ENCODE peak calls at places on chromosome 6, in five cellular contexts. M, H, A, S and P are unnamed samples.

GRCh38 chr6:143000771-143001170 is 55.8 kb upstream of the HIVEP2 start:
- DNase-seq in M (peak), H (no peak), A (no peak), S (no peak), P (no peak)

GRCh38 chr6:130697661-130698535 is 129.3 kb upstream of the SMLR1 start:
- DNase-seq in M (peak), H (no peak), A (peak), S (no peak), P (no peak)

GRCh38 chr6:28336284-28337024 is 506 bp upstream of the ZSCAN31 start:
- DNase-seq in M (peak), H (no peak), A (no peak), S (no peak), P (no peak)

GRCh38 chr6:13451181-13451700 is 36.2 kb downstream of the GFOD1 start:
- DNase-seq in M (no peak), H (no peak), A (no peak), S (no peak), P (no peak)

GRCh38 chr6:69390125-69390524 is 406.7 kb downstream of the LMBRD1 start:
- DNase-seq in M (no peak), H (no peak), A (no peak), S (no peak), P (no peak)

GRCh38 chr6:77178821-77179220 is 284.5 kb downstream of the HTR1B start:
- DNase-seq in M (peak), H (no peak), A (no peak), S (no peak), P (no peak)

GRCh38 chr6:30942338-30943060 is 1.7 kb downstream of the MUCL3 start:
- DNase-seq in M (peak), H (peak), A (peak), S (peak), P (peak)

GRCh38 chr6:68343901-68344300 is 291.2 kb upstream of the ADGRB3 start:
- DNase-seq in M (peak), H (no peak), A (peak), S (no peak), P (no peak)

GRCh38 chr6:163318071-163318786 is 96.3 kb upstream of the QKI start:
- DNase-seq in M (no peak), H (no peak), A (no peak), S (no peak), P (no peak)

GRCh38 chr6:40387127-40387870 is 199.9 kb downstream of the LRFN2 start:
- DNase-seq in M (no peak), H (no peak), A (no peak), S (no peak), P (no peak)

GRCh38 chr6:106194949-106195919 is 109.1 kb downstream of the PRDM1 start:
- DNase-seq in M (peak), H (no peak), A (no peak), S (no peak), P (no peak)

GRCh38 chr6:96809119-96809518 is 28.2 kb downstream of the GPR63 start:
- DNase-seq in M (peak), H (no peak), A (no peak), S (no peak), P (no peak)

GRCh38 chr6:1035419-1035818 is 276.5 kb upstream of the FOXQ1 start:
- DNase-seq in M (no peak), H (no peak), A (no peak), S (no peak), P (no peak)

GRCh38 chr6:8707956-8708772 is 272.8 kb upstream of the SLC35B3 start:
- DNase-seq in M (peak), H (peak), A (peak), S (no peak), P (peak)

GRCh38 chr6:151412905-151413304 is 21.5 kb upstream of the ZBTB2 start:
- DNase-seq in M (no peak), H (no peak), A (no peak), S (no peak), P (no peak)

GRCh38 chr6:80143312-80143960 is 37.0 kb downstream of the BCKDHB start:
- DNase-seq in M (peak), H (peak), A (no peak), S (peak), P (no peak)

GRCh38 chr6:54244430-54244829 is 63.8 kb upstream of the TINAG start:
- DNase-seq in M (peak), H (no peak), A (peak), S (no peak), P (no peak)

GRCh38 chr6:113414511-113414910 is 442.6 kb upstream of the MARCKS start:
- DNase-seq in M (peak), H (no peak), A (peak), S (no peak), P (no peak)

GRCh38 chr6:129849456-129849855 is 11.7 kb downstream of the TMEM244 start:
- DNase-seq in M (peak), H (no peak), A (no peak), S (no peak), P (no peak)

GRCh38 chr6:166206066-166206465 is 38.4 kb upstream of the TBXT start:
- DNase-seq in M (no peak), H (no peak), A (no peak), S (no peak), P (no peak)

GRCh38 chr6:111550953-111551352 is 54.7 kb downstream of the TRAF3IP2 start:
- DNase-seq in M (no peak), H (no peak), A (no peak), S (no peak), P (no peak)

GRCh38 chr6:147567141-147567805 is 58.8 kb downstream of the SAMD5 start:
- DNase-seq in M (peak), H (no peak), A (no peak), S (no peak), P (no peak)

GRCh38 chr6:162068340-162068739 is 659.2 kb downstream of the PRKN start:
- DNase-seq in M (no peak), H (no peak), A (no peak), S (no peak), P (no peak)

GRCh38 chr6:42808492-42809483 is 26.9 kb downstream of the BICRAL start:
- DNase-seq in M (no peak), H (no peak), A (no peak), S (no peak), P (no peak)

GRCh38 chr6:7143161-7143974 is 35.6 kb downstream of the RREB1 start:
- DNase-seq in M (peak), H (no peak), A (no peak), S (no peak), P (no peak)

GRCh38 chr6:15504040-15504491 is 158.8 kb downstream of the DTNBP1 start:
- DNase-seq in M (peak), H (no peak), A (no peak), S (no peak), P (no peak)

GRCh38 chr6:44722736-44723135 is 335.2 kb downstream of the CDC5L start:
- DNase-seq in M (no peak), H (no peak), A (no peak), S (no peak), P (no peak)

GRCh38 chr6:33958863-33959651 is 155.3 kb upstream of the MLN start:
- DNase-seq in M (no peak), H (no peak), A (no peak), S (no peak), P (no peak)

GRCh38 chr6:33959661-33960344 is 156.0 kb upstream of the MLN start:
- DNase-seq in M (no peak), H (no peak), A (no peak), S (no peak), P (no peak)

GRCh38 chr6:33957391-33958207 is 153.8 kb upstream of the MLN start:
- DNase-seq in M (no peak), H (no peak), A (no peak), S (no peak), P (no peak)

GRCh38 chr6:33956206-33956605 is 152.4 kb upstream of the MLN start:
- DNase-seq in M (no peak), H (no peak), A (no peak), S (no peak), P (peak)

DNA sequence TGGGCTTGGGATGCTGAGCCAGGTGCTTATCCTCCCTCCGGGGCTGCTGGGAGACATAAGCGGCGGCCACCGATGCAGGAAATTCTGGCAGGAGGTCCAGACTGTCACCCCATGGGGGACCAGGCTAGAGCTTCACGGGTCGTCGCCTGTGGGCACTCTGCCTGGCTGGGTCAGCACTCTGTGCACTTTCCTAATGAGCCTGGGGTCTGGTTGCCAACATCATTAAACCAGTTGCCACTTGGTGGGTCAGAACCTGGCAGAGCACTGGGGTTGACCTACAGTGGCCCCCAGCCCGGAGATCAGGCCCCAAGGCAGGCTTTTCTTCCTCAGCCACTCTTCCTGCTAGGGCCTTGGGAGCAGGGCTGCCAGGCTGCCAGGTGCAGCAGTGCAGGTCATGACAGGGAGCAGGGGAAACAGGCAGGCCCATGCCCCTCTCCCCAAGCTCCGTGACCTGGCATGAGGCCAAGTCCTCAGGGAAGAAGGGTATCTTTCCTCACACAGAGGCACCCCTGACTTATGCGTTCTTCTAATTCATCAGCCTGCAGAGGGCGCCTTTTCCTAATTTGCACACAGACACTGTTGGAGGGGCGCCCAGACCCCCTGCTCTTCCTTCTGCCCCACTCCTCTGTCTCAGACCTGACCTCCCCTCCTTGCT is 154.5 kb upstream of the MLN start:
- DNase-seq in M (no peak), H (no peak), A (no peak), S (no peak), P (no peak)
- TF ChIP-seq CTCF in M (peak), H (no peak), A (peak), S (no peak), P (no peak)

DNA sequence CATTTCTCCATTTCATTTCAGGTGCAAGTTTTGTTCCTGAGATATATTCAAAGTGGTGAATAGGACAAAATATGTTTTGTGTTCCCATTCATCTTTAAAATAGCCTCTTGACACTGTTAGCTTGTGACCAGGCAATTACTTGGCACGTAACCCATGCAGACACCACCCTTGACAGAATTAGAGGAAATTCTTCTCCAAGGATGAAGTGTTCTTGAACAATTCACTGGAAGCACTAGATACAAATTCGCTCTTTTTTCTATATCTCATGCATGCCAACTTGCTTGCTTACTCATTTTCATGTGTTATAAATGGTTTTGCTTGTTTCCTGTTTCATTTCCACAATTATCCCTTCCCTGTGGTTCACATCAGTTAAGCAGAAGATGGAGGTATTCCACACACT is 105.1 kb upstream of the MAN1A1 start:
- DNase-seq in M (peak), H (no peak), A (no peak), S (no peak), P (no peak)
- H3K4me3 ChIP-seq in M (no peak), H (no peak), A (no peak), S (no peak), P (no peak)

DNA sequence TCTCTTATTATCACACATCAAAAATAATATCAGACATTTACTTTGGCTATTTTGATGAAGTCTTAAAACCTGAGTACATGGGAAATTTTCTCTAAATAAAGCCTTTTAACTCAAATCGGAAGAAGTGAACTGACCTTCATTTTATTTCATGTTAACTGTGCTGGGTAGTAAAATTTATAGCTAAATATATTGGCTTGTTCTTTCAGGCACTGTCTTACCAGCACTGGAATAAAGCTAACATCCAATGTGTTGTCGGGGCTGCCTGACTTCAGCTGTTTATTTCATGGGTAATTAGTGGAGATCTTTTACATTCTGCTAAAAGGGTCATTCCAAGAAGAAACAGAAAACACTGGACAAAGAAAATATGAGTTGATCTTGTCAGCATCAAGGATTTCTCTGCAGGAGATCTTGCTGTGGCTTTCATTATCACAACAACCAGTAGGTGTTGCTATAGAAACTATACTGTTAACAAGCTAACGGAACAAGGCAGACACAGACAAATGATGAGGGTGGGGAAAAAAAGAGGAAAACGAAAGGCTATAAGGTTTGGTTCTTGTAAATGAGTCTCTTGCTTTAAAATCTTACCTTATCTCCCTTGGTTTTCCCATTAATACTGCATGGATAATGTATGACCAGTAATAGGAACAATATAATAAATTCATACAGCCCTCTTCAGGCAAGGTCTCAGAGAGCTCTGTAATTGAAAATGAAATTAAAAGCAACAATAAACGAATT is 206.9 kb downstream of the SIM1 start:
- DNase-seq in M (peak), H (no peak), A (peak), S (no peak), P (no peak)
- TF ChIP-seq CTCF in M (peak), H (no peak), A (peak), S (no peak), P (no peak)

DNA sequence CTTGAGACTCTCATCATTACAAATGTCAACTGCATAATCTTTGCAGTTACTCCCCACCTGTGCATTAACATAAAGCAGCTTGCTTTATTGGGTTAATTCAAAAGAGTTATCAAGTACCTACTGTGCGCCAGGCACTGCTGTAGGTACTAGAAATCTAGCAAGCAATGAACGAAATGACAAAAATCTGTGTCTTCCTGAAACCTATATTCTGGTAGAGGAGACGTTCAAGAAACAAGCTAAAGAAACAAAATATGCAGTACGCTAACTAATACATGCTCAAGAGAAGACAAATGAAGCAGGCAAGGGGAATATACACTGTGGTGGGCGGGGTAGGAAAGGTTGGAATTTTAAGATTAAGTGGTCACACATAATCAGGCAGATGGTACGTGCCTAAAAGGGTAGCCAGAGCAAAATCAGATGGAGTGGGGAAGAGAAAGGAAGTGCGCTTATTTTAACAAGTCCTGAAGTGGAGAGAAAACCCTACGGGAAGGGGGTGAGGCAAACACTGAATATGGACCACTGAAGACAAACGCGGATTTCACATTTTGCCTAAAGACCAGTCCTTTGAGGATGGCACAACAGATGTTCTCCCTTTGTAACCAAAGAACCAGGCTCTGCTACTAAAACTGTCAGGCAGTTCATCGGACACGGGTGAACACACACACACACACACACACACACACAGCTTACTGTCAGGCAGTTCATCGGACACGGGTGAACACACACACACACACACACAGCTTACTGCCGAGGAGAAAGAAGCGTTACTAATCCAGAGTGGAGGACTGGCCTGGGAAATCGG is 1.2 kb downstream of the ELOVL2 start:
- DNase-seq in M (peak), H (no peak), A (no peak), S (no peak), P (no peak)
- H3K4me3 ChIP-seq in M (peak), H (peak), A (peak), S (peak), P (no peak)

GRCh38 chr6:108944058-108944457 is 95.8 kb downstream of the ARMC2 start:
- DNase-seq in M (peak), H (no peak), A (no peak), S (no peak), P (no peak)

GRCh38 chr6:108940741-108941140 is 92.5 kb downstream of the ARMC2 start:
- DNase-seq in M (no peak), H (no peak), A (no peak), S (no peak), P (no peak)

GRCh38 chr6:108941281-108941680 is 93.1 kb downstream of the ARMC2 start:
- DNase-seq in M (no peak), H (no peak), A (no peak), S (no peak), P (no peak)

GRCh38 chr6:108942556-108943492 is 94.6 kb downstream of the ARMC2 start:
- DNase-seq in M (no peak), H (no peak), A (no peak), S (no peak), P (no peak)

DNA sequence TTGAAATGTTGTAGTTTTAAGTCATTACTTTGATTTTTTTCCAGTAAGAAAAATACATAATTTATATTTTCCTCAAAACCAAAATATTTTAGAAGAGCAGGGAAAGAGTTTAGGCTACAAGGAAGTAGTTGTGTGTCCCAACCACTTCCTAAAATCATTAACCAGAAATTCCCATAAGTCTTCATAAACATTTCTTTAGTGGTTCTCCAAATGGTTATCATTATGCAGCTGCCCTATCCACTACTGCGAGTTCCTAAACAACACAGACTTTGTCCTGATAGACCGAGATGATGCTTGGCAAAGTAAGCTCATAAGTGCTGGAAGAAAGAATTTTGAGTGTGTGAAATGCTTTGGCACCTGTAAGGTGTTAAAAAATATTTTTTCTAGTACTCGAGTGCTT is 93.6 kb downstream of the ARMC2 start:
- DNase-seq in M (no peak), H (no peak), A (no peak), S (no peak), P (no peak)
- TF ChIP-seq CTCF in M (no peak), H (no peak), A (no peak), S (no peak), P (no peak)

DNA sequence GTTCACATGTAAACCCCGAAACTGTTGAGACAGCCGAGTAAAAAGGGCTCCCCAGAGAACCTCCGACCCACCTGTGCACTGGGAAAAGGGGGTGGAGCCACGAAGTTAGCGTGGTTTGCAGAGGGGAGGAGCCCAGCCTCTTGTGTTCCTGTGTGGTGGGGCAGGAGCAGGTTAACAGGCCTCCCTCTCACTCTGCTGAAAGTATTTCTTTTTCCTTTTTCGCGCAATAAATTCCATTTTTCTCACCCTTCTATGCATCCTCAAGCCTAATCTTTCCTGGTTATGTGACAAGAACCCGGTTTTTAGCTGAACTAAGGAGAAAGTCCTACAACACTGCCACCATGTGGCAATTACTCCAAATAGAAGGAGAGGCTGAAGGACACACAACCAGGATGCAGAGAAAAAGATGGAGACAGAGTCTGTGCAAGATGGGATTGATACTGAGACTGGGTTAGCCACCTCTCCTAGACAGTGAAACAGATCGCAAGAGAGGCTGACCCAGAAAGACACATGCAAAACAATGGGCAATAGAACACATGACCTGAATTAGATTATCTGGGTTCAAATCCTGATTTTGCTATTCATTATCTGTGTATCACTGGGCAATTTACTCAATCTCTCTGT is 168.7 kb upstream of the PRSS16 start:
- DNase-seq in M (peak), H (no peak), A (peak), S (no peak), P (no peak)
- H3K4me3 ChIP-seq in M (peak), H (peak), A (peak), S (peak), P (peak)

GRCh38 chr6:128519132-128519930 is 1.1 kb downstream of the PTPRK start:
- DNase-seq in M (peak), H (peak), A (peak), S (no peak), P (peak)
- TF ChIP-seq CTCF in M (peak), H (no peak), A (no peak), S (peak), P (no peak)

GRCh38 chr6:139883776-139884175 is 509.3 kb upstream of the CITED2 start:
- DNase-seq in M (peak), H (no peak), A (no peak), S (no peak), P (no peak)

GRCh38 chr6:139888691-139889122 is 514.3 kb upstream of the CITED2 start:
- DNase-seq in M (peak), H (no peak), A (no peak), S (no peak), P (no peak)

GRCh38 chr6:139882977-139883728 is 508.7 kb upstream of the CITED2 start:
- DNase-seq in M (peak), H (no peak), A (no peak), S (no peak), P (no peak)

GRCh38 chr6:139886396-139886795 is 511.9 kb upstream of the CITED2 start:
- DNase-seq in M (no peak), H (no peak), A (no peak), S (no peak), P (no peak)

GRCh38 chr6:139887275-139887674 is 512.8 kb upstream of the CITED2 start:
- DNase-seq in M (no peak), H (no peak), A (no peak), S (no peak), P (no peak)
- H3K4me3 ChIP-seq in M (no peak), H (no peak), A (no peak), S (no peak), P (no peak)